ENCODE peak calls at places on chromosomes 16 and 17, in five cellular contexts. C is Right ventricle myocardium superior; I is GM23338; E is stimulated activated CD8-positive, alpha-beta memory T cell treated with anti-CD3 and anti-CD28 coated beads, Interleukin-2, amount 100 ng/mL, for 1 hour; A is mucosa of gallbladder. G is an unnamed sample.

GRCh38 chr17:44989552-44990138 is 21.5 kb upstream of the C1QL1 start:
- DNase-seq in C (no peak), I (no peak), E (no peak), A (no peak), G (no peak)

GRCh38 chr16:72723781-72724180 is 324.1 kb downstream of the ZFHX3 start:
- DNase-seq in C (no peak), I (no peak), E (no peak), A (no peak), G (no peak)

GRCh38 chr17:2235792-2236365 is 67.7 kb downstream of the SMG6 start:
- DNase-seq in C (peak), I (no peak), E (no peak), A (no peak), G (no peak)

GRCh38 chr17:82330322-82331239 is 3.0 kb downstream of the SECTM1 start:
- DNase-seq in C (no peak), I (no peak), E (no peak), A (no peak), G (no peak)

GRCh38 chr16:16131204-16131603 is 92.1 kb downstream of the ABCC6 start:
- DNase-seq in C (no peak), I (no peak), E (no peak), A (no peak), G (no peak)

GRCh38 chr16:85162478-85163277 is 50.4 kb upstream of the CIBAR2 start:
- DNase-seq in C (peak), I (no peak), E (no peak), A (no peak), G (no peak)

GRCh38 chr16:48498761-48499600 is 111.0 kb downstream of the N4BP1 start:
- DNase-seq in C (no peak), I (peak), E (no peak), A (peak), G (no peak)

GRCh38 chr16:84888450-84888849 is 68.7 kb downstream of the CRISPLD2 start:
- DNase-seq in C (peak), I (no peak), E (no peak), A (no peak), G (no peak)

GRCh38 chr17:19332371-19333131 is 30.0 kb downstream of the B9D1 start:
- DNase-seq in C (no peak), I (no peak), E (no peak), A (no peak), G (no peak)

GRCh38 chr17:4658478-4659305 is 17.2 kb upstream of the ALOX15 start:
- DNase-seq in C (no peak), I (no peak), E (no peak), A (no peak), G (no peak)

GRCh38 chr16:58462499-58462996 is 37.4 kb upstream of the NDRG4 start:
- DNase-seq in C (no peak), I (peak), E (no peak), A (no peak), G (no peak)

GRCh38 chr16:4227040-4227332 is 14.9 kb downstream of the SRL start:
- DNase-seq in C (no peak), I (no peak), E (no peak), A (no peak), G (no peak)

GRCh38 chr16:64898159-64898558 is 223.7 kb downstream of the CDH11 start:
- DNase-seq in C (no peak), I (no peak), E (no peak), A (no peak), G (no peak)

G was measured in KG1.